ENCODE peak calls at places on chromosomes 3 and 15, in ten cellular contexts. One of them, this sample, is unnamed.

GRCh38 chr15:94040523-94041248 is 190.7 kb upstream of the MCTP2 start:
- DNase-seq in tibial nerve: no peak
- DNase-seq in sigmoid colon: no peak
- DNase-seq in effector memory CD4-positive, alpha-beta T cell: no peak
- DNase-seq in mammary epithelial cell: no peak
- DNase-seq in SK-N-SH: no peak
- DNase-seq in CD8-positive, alpha-beta T cell: no peak
- DNase-seq in thyroid gland: no peak
- DNase-seq in neural progenitor cell: no peak
- DNase-seq in suprapubic skin: no peak
- DNase-seq in this sample: no peak

GRCh38 chr15:96867992-96868391 is 537.5 kb downstream of the NR2F2 start:
- DNase-seq in neural progenitor cell: no peak
- DNase-seq in tibial nerve: no peak
- DNase-seq in thyroid gland: no peak
- DNase-seq in CD8-positive, alpha-beta T cell: no peak
- DNase-seq in SK-N-SH: no peak
- DNase-seq in effector memory CD4-positive, alpha-beta T cell: no peak
- DNase-seq in suprapubic skin: no peak
- DNase-seq in sigmoid colon: no peak
- DNase-seq in mammary epithelial cell: no peak
- DNase-seq in this sample: no peak

GRCh38 chr3:32436816-32437189 is 45.1 kb downstream of the CMTM7 start:
- DNase-seq in effector memory CD4-positive, alpha-beta T cell: no peak
- DNase-seq in thyroid gland: no peak
- DNase-seq in neural progenitor cell: no peak
- DNase-seq in sigmoid colon: no peak
- DNase-seq in SK-N-SH: no peak
- DNase-seq in tibial nerve: no peak
- DNase-seq in CD8-positive, alpha-beta T cell: no peak
- DNase-seq in suprapubic skin: no peak
- DNase-seq in mammary epithelial cell: no peak
- DNase-seq in this sample: no peak

GRCh38 chr3:149717391-149718056 is 34.8 kb downstream of the COMMD2 start:
- DNase-seq in effector memory CD4-positive, alpha-beta T cell: no peak
- DNase-seq in thyroid gland: peak; percentile 50
- DNase-seq in sigmoid colon: peak; percentile 79
- DNase-seq in SK-N-SH: peak; percentile 61
- DNase-seq in suprapubic skin: no peak
- DNase-seq in CD8-positive, alpha-beta T cell: no peak
- DNase-seq in mammary epithelial cell: peak; percentile 59
- DNase-seq in neural progenitor cell: peak; percentile 77
- DNase-seq in tibial nerve: peak; percentile 87
- DNase-seq in this sample: no peak

GRCh38 chr3:12286504-12286903 is 2.4 kb upstream of the PPARG start:
- DNase-seq in thyroid gland: no peak
- DNase-seq in effector memory CD4-positive, alpha-beta T cell: no peak
- DNase-seq in mammary epithelial cell: no peak
- DNase-seq in CD8-positive, alpha-beta T cell: no peak
- DNase-seq in tibial nerve: no peak
- DNase-seq in SK-N-SH: no peak
- DNase-seq in sigmoid colon: no peak
- DNase-seq in neural progenitor cell: no peak
- DNase-seq in suprapubic skin: no peak
- DNase-seq in this sample: no peak

GRCh38 chr15:70016511-70016994 is 81.2 kb downstream of the TLE3 start:
- DNase-seq in neural progenitor cell: no peak
- DNase-seq in CD8-positive, alpha-beta T cell: no peak
- DNase-seq in sigmoid colon: no peak
- DNase-seq in effector memory CD4-positive, alpha-beta T cell: no peak
- DNase-seq in SK-N-SH: no peak
- DNase-seq in suprapubic skin: no peak
- DNase-seq in tibial nerve: no peak
- DNase-seq in thyroid gland: no peak
- DNase-seq in mammary epithelial cell: no peak
- DNase-seq in this sample: no peak

GRCh38 chr15:65517866-65518207 is 348 bp upstream of the DPP8 start:
- DNase-seq in thyroid gland: no peak
- DNase-seq in mammary epithelial cell: no peak
- DNase-seq in tibial nerve: no peak
- DNase-seq in CD8-positive, alpha-beta T cell: no peak
- DNase-seq in SK-N-SH: no peak
- DNase-seq in sigmoid colon: no peak
- DNase-seq in suprapubic skin: no peak
- DNase-seq in neural progenitor cell: no peak
- DNase-seq in effector memory CD4-positive, alpha-beta T cell: no peak
- DNase-seq in this sample: no peak

GRCh38 chr3:40745381-40746106 is 220.8 kb downstream of the ZNF621 start:
- DNase-seq in thyroid gland: no peak
- DNase-seq in neural progenitor cell: no peak
- DNase-seq in effector memory CD4-positive, alpha-beta T cell: no peak
- DNase-seq in tibial nerve: no peak
- DNase-seq in CD8-positive, alpha-beta T cell: no peak
- DNase-seq in sigmoid colon: no peak
- DNase-seq in suprapubic skin: no peak
- DNase-seq in mammary epithelial cell: no peak
- DNase-seq in SK-N-SH: no peak
- DNase-seq in this sample: no peak

GRCh38 chr15:70101459-70102113 is 3.9 kb upstream of the TLE3 start:
- DNase-seq in CD8-positive, alpha-beta T cell: no peak
- DNase-seq in mammary epithelial cell: peak; percentile 74
- DNase-seq in tibial nerve: peak; percentile 59
- DNase-seq in neural progenitor cell: peak; percentile 93
- DNase-seq in sigmoid colon: peak; percentile 90
- DNase-seq in suprapubic skin: no peak
- DNase-seq in SK-N-SH: peak; percentile 71
- DNase-seq in effector memory CD4-positive, alpha-beta T cell: no peak
- DNase-seq in thyroid gland: peak; percentile 82
- DNase-seq in this sample: no peak

GRCh38 chr3:124787490-124788195 is 57.4 kb downstream of the UMPS start:
- DNase-seq in SK-N-SH: no peak
- DNase-seq in tibial nerve: no peak
- DNase-seq in sigmoid colon: no peak
- DNase-seq in mammary epithelial cell: no peak
- DNase-seq in effector memory CD4-positive, alpha-beta T cell: no peak
- DNase-seq in neural progenitor cell: no peak
- DNase-seq in suprapubic skin: no peak
- DNase-seq in thyroid gland: no peak
- DNase-seq in CD8-positive, alpha-beta T cell: no peak
- DNase-seq in this sample: no peak
- H3K4me1 ChIP-seq in SK-N-SH: peaks cover 25% of the 10 kb centered on the region
- H3K4me1 ChIP-seq in tibial nerve: peaks cover 23% of the 10 kb centered on the region
- H3K4me1 ChIP-seq in sigmoid colon: peaks cover 50% of the 10 kb centered on the region
- H3K4me1 ChIP-seq in mammary epithelial cell: peaks cover 9% of the 10 kb centered on the region
- H3K4me1 ChIP-seq in effector memory CD4-positive, alpha-beta T cell: no peaks in the 10 kb centered on the region
- H3K4me1 ChIP-seq in neural progenitor cell: peaks cover 9% of the 10 kb centered on the region
- H3K4me1 ChIP-seq in suprapubic skin: peaks cover 74% of the 10 kb centered on the region
- H3K4me1 ChIP-seq in thyroid gland: peaks cover 55% of the 10 kb centered on the region
- H3K4me1 ChIP-seq in CD8-positive, alpha-beta T cell: no peaks in the 10 kb centered on the region
- H3K4me1 ChIP-seq in this sample: no peaks in the 10 kb centered on the region

GRCh38 chr3:129601713-129602112 is 4.8 kb downstream of the PLXND1 start:
- DNase-seq in tibial nerve: no peak
- DNase-seq in suprapubic skin: no peak
- DNase-seq in SK-N-SH: no peak
- DNase-seq in mammary epithelial cell: no peak
- DNase-seq in neural progenitor cell: no peak
- DNase-seq in effector memory CD4-positive, alpha-beta T cell: no peak
- DNase-seq in CD8-positive, alpha-beta T cell: no peak
- DNase-seq in thyroid gland: no peak
- DNase-seq in sigmoid colon: no peak
- DNase-seq in this sample: no peak

GRCh38 chr3:129598484-129598883 is 8.0 kb downstream of the PLXND1 start:
- DNase-seq in neural progenitor cell: no peak
- DNase-seq in tibial nerve: no peak
- DNase-seq in SK-N-SH: no peak
- DNase-seq in mammary epithelial cell: no peak
- DNase-seq in CD8-positive, alpha-beta T cell: no peak
- DNase-seq in effector memory CD4-positive, alpha-beta T cell: no peak
- DNase-seq in sigmoid colon: no peak
- DNase-seq in thyroid gland: no peak
- DNase-seq in suprapubic skin: no peak
- DNase-seq in this sample: no peak

GRCh38 chr3:129599073-129599472 is 7.4 kb downstream of the PLXND1 start:
- DNase-seq in thyroid gland: no peak
- DNase-seq in suprapubic skin: no peak
- DNase-seq in CD8-positive, alpha-beta T cell: no peak
- DNase-seq in neural progenitor cell: no peak
- DNase-seq in tibial nerve: no peak
- DNase-seq in effector memory CD4-positive, alpha-beta T cell: no peak
- DNase-seq in sigmoid colon: no peak
- DNase-seq in SK-N-SH: no peak
- DNase-seq in mammary epithelial cell: no peak
- DNase-seq in this sample: no peak

GRCh38 chr3:129599607-129600006 is 6.9 kb downstream of the PLXND1 start:
- DNase-seq in sigmoid colon: peak; percentile 84
- DNase-seq in tibial nerve: no peak
- DNase-seq in CD8-positive, alpha-beta T cell: no peak
- DNase-seq in suprapubic skin: no peak
- DNase-seq in thyroid gland: no peak
- DNase-seq in SK-N-SH: no peak
- DNase-seq in mammary epithelial cell: no peak
- DNase-seq in neural progenitor cell: peak; percentile 57
- DNase-seq in effector memory CD4-positive, alpha-beta T cell: no peak
- DNase-seq in this sample: no peak

GRCh38 chr3:129600348-129600747 is 6.1 kb downstream of the PLXND1 start:
- DNase-seq in suprapubic skin: no peak
- DNase-seq in effector memory CD4-positive, alpha-beta T cell: no peak
- DNase-seq in CD8-positive, alpha-beta T cell: no peak
- DNase-seq in SK-N-SH: no peak
- DNase-seq in neural progenitor cell: no peak
- DNase-seq in tibial nerve: no peak
- DNase-seq in sigmoid colon: no peak
- DNase-seq in thyroid gland: no peak
- DNase-seq in mammary epithelial cell: no peak
- DNase-seq in this sample: no peak
- H3K4me1 ChIP-seq in suprapubic skin: peaks cover 86% of the 10 kb centered on the region
- H3K4me1 ChIP-seq in effector memory CD4-positive, alpha-beta T cell: peaks cover 4% of the 10 kb centered on the region
- H3K4me1 ChIP-seq in CD8-positive, alpha-beta T cell: peaks cover 6% of the 10 kb centered on the region
- H3K4me1 ChIP-seq in SK-N-SH: peaks cover 23% of the 10 kb centered on the region
- H3K4me1 ChIP-seq in neural progenitor cell: peaks cover 44% of the 10 kb centered on the region
- H3K4me1 ChIP-seq in tibial nerve: peaks cover 87% of the 10 kb centered on the region
- H3K4me1 ChIP-seq in sigmoid colon: peaks cover 72% of the 10 kb centered on the region
- H3K4me1 ChIP-seq in thyroid gland: peaks cover 72% of the 10 kb centered on the region
- H3K4me1 ChIP-seq in mammary epithelial cell: no peaks in the 10 kb centered on the region
- H3K4me1 ChIP-seq in this sample: no peaks in the 10 kb centered on the region

DNA sequence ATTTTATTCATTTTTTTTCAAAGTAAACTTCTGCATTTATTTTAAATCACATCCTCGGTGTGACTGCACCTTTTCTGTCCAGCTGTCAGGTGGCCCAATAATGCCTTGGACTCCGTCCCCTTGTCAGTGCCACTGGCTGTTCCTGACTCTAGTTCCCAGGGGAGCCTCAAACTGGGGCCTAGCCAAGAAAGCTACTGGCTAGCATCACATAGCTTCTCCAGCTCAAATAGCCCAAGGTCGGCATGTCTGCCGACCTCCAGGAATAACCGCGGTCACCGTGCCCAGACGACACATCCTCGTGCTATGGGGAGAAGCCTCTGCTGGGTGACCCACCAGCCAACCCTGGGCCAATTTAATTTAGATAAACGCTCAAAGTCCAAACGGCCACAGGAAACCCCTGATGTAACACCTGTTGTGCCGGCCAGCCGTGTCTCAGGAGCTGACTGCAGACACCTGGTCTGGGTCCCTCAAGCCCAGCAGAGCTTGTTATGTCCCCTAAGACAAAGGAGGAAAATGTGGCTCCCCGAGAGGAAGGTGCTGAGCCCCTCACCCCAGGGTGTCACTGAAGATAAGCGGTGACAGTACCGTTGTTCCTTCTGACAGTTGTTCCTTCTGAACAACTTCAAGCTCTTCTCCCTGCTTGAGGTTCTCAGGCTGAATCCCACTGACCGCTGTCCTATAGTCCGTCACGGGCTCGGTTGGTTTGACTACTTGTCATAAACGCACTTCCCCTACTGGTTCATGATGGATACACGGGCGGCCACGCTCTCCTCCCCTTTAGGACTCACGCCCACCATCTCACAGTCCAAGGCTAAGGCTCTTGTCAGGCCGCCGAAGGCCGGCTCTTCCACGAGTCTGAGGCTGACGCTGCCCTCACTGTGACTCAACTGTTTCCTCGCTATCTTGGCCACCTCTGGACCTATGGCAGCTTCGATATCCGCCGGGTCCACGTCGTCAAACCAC is 126.2 kb downstream of the KLF13 start:
- DNase-seq in CD8-positive, alpha-beta T cell: no peak
- DNase-seq in thyroid gland: no peak
- DNase-seq in suprapubic skin: no peak
- DNase-seq in effector memory CD4-positive, alpha-beta T cell: no peak
- DNase-seq in tibial nerve: no peak
- DNase-seq in sigmoid colon: no peak
- DNase-seq in mammary epithelial cell: no peak
- DNase-seq in neural progenitor cell: no peak
- DNase-seq in SK-N-SH: no peak
- DNase-seq in this sample: no peak
- H3K4me1 ChIP-seq in CD8-positive, alpha-beta T cell: no peaks in the 10 kb centered on the region
- H3K4me1 ChIP-seq in thyroid gland: no peaks in the 10 kb centered on the region
- H3K4me1 ChIP-seq in suprapubic skin: peaks cover 28% of the 10 kb centered on the region
- H3K4me1 ChIP-seq in effector memory CD4-positive, alpha-beta T cell: no peaks in the 10 kb centered on the region
- H3K4me1 ChIP-seq in tibial nerve: peaks cover 5% of the 10 kb centered on the region
- H3K4me1 ChIP-seq in sigmoid colon: no peaks in the 10 kb centered on the region
- H3K4me1 ChIP-seq in mammary epithelial cell: peaks cover 11% of the 10 kb centered on the region
- H3K4me1 ChIP-seq in neural progenitor cell: peaks cover 6% of the 10 kb centered on the region
- H3K4me1 ChIP-seq in SK-N-SH: no peaks in the 10 kb centered on the region
- H3K4me1 ChIP-seq in this sample: peaks cover 6% of the 10 kb centered on the region

GRCh38 chr15:90191344-90191687 is 9.8 kb upstream of the SEMA4B start:
- DNase-seq in tibial nerve: no peak
- DNase-seq in effector memory CD4-positive, alpha-beta T cell: no peak
- DNase-seq in sigmoid colon: no peak
- DNase-seq in suprapubic skin: no peak
- DNase-seq in mammary epithelial cell: no peak
- DNase-seq in thyroid gland: peak; percentile 42
- DNase-seq in neural progenitor cell: no peak
- DNase-seq in CD8-positive, alpha-beta T cell: no peak
- DNase-seq in SK-N-SH: no peak
- DNase-seq in this sample: no peak

GRCh38 chr15:90191795-90192494 is 9.2 kb upstream of the SEMA4B start:
- DNase-seq in neural progenitor cell: no peak
- DNase-seq in CD8-positive, alpha-beta T cell: peak; percentile 37
- DNase-seq in sigmoid colon: peak; percentile 95
- DNase-seq in SK-N-SH: peak; percentile 92
- DNase-seq in thyroid gland: peak; percentile 99
- DNase-seq in tibial nerve: peak; percentile 43
- DNase-seq in suprapubic skin: peak; percentile 90
- DNase-seq in effector memory CD4-positive, alpha-beta T cell: no peak
- DNase-seq in mammary epithelial cell: peak; percentile 60
- DNase-seq in this sample: peak; percentile 37

GRCh38 chr15:90190606-90191343 is 10.4 kb upstream of the SEMA4B start:
- DNase-seq in suprapubic skin: no peak
- DNase-seq in neural progenitor cell: no peak
- DNase-seq in thyroid gland: peak; percentile 31
- DNase-seq in mammary epithelial cell: peak; percentile 94
- DNase-seq in SK-N-SH: no peak
- DNase-seq in sigmoid colon: no peak
- DNase-seq in tibial nerve: no peak
- DNase-seq in CD8-positive, alpha-beta T cell: no peak
- DNase-seq in effector memory CD4-positive, alpha-beta T cell: no peak
- DNase-seq in this sample: no peak

GRCh38 chr15:90194655-90195054 is 6.5 kb upstream of the SEMA4B start:
- DNase-seq in neural progenitor cell: no peak
- DNase-seq in suprapubic skin: no peak
- DNase-seq in effector memory CD4-positive, alpha-beta T cell: no peak
- DNase-seq in CD8-positive, alpha-beta T cell: no peak
- DNase-seq in SK-N-SH: no peak
- DNase-seq in thyroid gland: no peak
- DNase-seq in mammary epithelial cell: no peak
- DNase-seq in sigmoid colon: no peak
- DNase-seq in tibial nerve: no peak
- DNase-seq in this sample: no peak

GRCh38 chr15:90192961-90193786 is 8.0 kb upstream of the SEMA4B start:
- DNase-seq in thyroid gland: peak; percentile 52
- DNase-seq in suprapubic skin: no peak
- DNase-seq in CD8-positive, alpha-beta T cell: no peak
- DNase-seq in sigmoid colon: peak; percentile 92
- DNase-seq in tibial nerve: no peak
- DNase-seq in SK-N-SH: no peak
- DNase-seq in neural progenitor cell: no peak
- DNase-seq in mammary epithelial cell: no peak
- DNase-seq in effector memory CD4-positive, alpha-beta T cell: no peak
- DNase-seq in this sample: no peak
- H3K4me1 ChIP-seq in thyroid gland: peaks cover 58% of the 10 kb centered on the region
- H3K4me1 ChIP-seq in suprapubic skin: peaks cover 63% of the 10 kb centered on the region
- H3K4me1 ChIP-seq in CD8-positive, alpha-beta T cell: peaks cover 29% of the 10 kb centered on the region
- H3K4me1 ChIP-seq in sigmoid colon: peaks cover 59% of the 10 kb centered on the region
- H3K4me1 ChIP-seq in tibial nerve: peaks cover 42% of the 10 kb centered on the region
- H3K4me1 ChIP-seq in SK-N-SH: peaks cover 8% of the 10 kb centered on the region
- H3K4me1 ChIP-seq in neural progenitor cell: peaks cover 5% of the 10 kb centered on the region
- H3K4me1 ChIP-seq in mammary epithelial cell: peaks cover 40% of the 10 kb centered on the region
- H3K4me1 ChIP-seq in effector memory CD4-positive, alpha-beta T cell: peaks cover 11% of the 10 kb centered on the region
- H3K4me1 ChIP-seq in this sample: peaks cover 21% of the 10 kb centered on the region